ENCODE peak calls at places on chromosomes 2 and 18, in six cellular contexts. P is H9, K is trophoblast cell, O is mesendoderm, L is mesenchymal stem cell, Y is H1. Z is an unnamed sample.

GRCh38 chr2:217597140-217597539 is 405.7 kb downstream of the TNS1 start:
- DNase-seq in K (no peak), L (no peak), P (no peak), Y (no peak), O (peak; percentile 47), Z (no peak)

GRCh38 chr2:170815746-170816498 is 765 bp upstream of the GAD1 start:
- DNase-seq in P (peak; percentile 90), K (peak; percentile 66), L (peak; percentile 57), O (peak; percentile 91), Y (no peak), Z (peak; percentile 84)

GRCh38 chr18:21933931-21934765 is 193.6 kb downstream of the MIB1 start:
- DNase-seq in O (peak; percentile 93), K (no peak), Y (peak; percentile 62), P (peak; percentile 65), L (no peak), Z (no peak)

GRCh38 chr2:177771191-177771590 is 301.4 kb downstream of the PDE11A start:
- DNase-seq in K (no peak), O (peak; percentile 37), P (no peak), Y (no peak), L (no peak), Z (no peak)

GRCh38 chr2:217402622-217403383 is 542.9 kb upstream of the TNP1 start:
- DNase-seq in O (no peak), Y (no peak), K (no peak), L (no peak), P (no peak), Z (no peak)

GRCh38 chr2:108220191-108220590 is 19.6 kb upstream of the SULT1C3 start:
- DNase-seq in K (no peak), Y (no peak), P (no peak), O (no peak), L (no peak), Z (no peak)

GRCh38 chr2:95050385-95051300 is 25.1 kb downstream of the MAL start:
- DNase-seq in L (no peak), P (no peak), O (no peak), Y (no peak), K (no peak), Z (no peak)

GRCh38 chr2:128786800-128787478 is 468.3 kb upstream of the HS6ST1 start:
- DNase-seq in P (peak; percentile 48), Y (no peak), O (peak; percentile 96), K (no peak), L (no peak), Z (peak; percentile 32)

GRCh38 chr2:102604754-102605153 is 14.6 kb upstream of the SLC9A2 start:
- DNase-seq in L (no peak), K (peak; percentile 21), P (peak; percentile 33), Y (no peak), O (peak; percentile 53), Z (no peak)

GRCh38 chr2:240451791-240452470 is 16.5 kb downstream of the GPC1 start:
- DNase-seq in K (no peak), O (no peak), P (no peak), L (no peak), Y (no peak), Z (no peak)

GRCh38 chr2:163943403-163944356 is 207.9 kb upstream of the FIGN start:
- DNase-seq in P (peak; percentile 28), K (no peak), Y (peak; percentile 21), L (no peak), O (peak; percentile 58), Z (peak; percentile 64)

GRCh38 chr2:98608962-98609604 is 694 bp downstream of the UNC50 start:
- DNase-seq in K (peak; percentile 18), P (no peak), O (peak; percentile 44), Y (no peak), L (peak; percentile 66), Z (no peak)

DNA sequence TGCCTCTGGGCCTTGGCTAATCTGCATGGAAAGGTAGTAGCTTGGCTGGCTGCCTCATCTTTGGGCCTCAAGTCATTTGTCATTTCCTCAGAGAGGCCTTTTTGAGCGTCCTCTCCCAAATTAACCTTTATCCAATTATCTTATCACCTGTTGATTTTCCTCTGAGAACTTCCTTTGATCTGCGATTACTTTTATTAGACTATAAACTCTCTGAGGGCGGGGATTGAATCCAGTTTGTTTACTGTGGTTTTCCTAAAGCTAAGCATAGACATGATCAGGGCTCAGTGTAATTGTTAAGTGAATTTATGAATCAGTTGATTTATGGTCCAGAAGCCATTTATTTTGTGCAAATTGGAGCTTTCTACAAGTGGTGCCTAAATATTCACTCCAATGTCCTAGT is 7.5 kb downstream of the RPE start:
- DNase-seq in K (no peak), L (no peak), P (no peak), Y (no peak), O (peak; percentile 27), Z (no peak)
- H3K23ac ChIP-seq in K (no peak overlapping the region), L (no peak overlapping the region), P (no peak overlapping the region), Y (no peak overlapping the region), O (no peak overlapping the region), Z (no peak overlapping the region)

GRCh38 chr2:40106061-40106460 is 327.0 kb upstream of the THUMPD2 start:
- DNase-seq in L (no peak), K (no peak), O (no peak), P (no peak), Y (no peak), Z (no peak)
- H3K23ac ChIP-seq in L (no peak overlapping the region), K (no peak overlapping the region), O (no peak overlapping the region), P (no peak overlapping the region), Y (no peak overlapping the region), Z (no peak overlapping the region)

GRCh38 chr2:200319587-200320337 is 13.3 kb downstream of the SPATS2L start:
- DNase-seq in Y (no peak), O (peak; percentile 69), K (no peak), L (peak; percentile 78), P (no peak), Z (no peak)
- H3K23ac ChIP-seq in Y (no peak overlapping the region), O (no peak overlapping the region), K (no peak overlapping the region), L (no peak overlapping the region), P (no peak overlapping the region), Z (no peak overlapping the region)

DNA sequence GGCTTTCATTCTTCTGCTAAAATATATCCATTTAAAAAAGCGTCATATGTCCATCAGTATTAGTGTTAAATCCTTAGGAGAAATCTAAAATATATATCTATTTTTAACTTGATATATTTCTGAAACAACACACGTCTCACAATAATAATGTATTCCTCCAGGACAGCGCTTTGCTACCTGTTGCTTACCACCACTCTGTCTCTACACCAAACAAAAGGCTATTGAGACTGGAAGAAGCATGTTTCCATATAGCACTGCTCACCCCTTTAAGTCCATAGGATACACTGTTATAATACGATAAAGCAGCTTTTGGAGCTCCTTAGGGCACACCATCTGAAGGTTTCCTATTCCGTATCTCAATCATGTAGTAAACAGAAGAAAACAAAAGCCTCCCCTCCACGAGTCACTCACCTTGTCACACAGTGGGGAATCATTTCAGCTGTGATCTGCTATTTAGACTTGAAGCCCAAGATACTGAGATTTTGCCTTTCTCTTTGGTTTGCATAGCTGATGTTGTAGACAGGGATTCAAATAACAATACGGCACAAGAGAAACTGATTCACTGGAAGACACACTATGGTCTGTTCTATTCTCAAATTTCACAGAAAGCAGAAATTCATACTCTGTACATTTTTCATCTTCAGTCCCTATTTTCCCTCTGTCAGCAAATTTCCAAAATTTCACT is 187.3 kb downstream of the TCF4 start:
- DNase-seq in K (no peak), O (peak; percentile 40), L (peak; percentile 51), P (no peak), Y (no peak), Z (no peak)
- H3K23ac ChIP-seq in K (no peak overlapping the region), O (no peak overlapping the region), L (no peak overlapping the region), P (no peak overlapping the region), Y (no peak overlapping the region), Z (no peak overlapping the region)

DNA sequence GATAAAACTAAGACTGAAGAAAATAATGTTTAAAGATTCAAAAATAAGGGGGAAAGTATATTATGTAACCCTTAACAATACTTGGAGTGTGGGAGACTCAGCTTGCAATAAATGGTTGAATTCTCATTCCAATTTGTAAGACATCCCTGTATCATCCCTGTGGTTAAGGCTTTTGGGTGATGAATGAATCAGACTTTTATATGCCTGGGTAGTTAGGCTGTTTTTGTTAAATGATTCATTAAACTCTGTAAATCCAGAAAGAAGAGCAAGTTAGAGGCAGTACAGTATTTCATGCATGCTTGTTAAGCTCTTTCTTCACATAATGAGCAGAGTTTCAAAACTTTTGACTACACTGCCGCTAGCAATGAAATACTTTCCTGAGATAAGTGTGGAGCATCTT is 948.8 kb downstream of the SOCS6 start:
- DNase-seq in K (no peak), L (no peak), Y (no peak), P (no peak), O (no peak), Z (no peak)
- H3K23ac ChIP-seq in K (no peak overlapping the region), L (no peak overlapping the region), Y (no peak overlapping the region), P (no peak overlapping the region), O (no peak overlapping the region), Z (no peak overlapping the region)

Z was measured in neuronal stem cell.